ENCODE peak calls at places on chromosome 1, in nine cellular contexts. D, V, K, M, T, R, C, U and W are unnamed samples.

GRCh38 chr1:238789916-238790667 is 596.3 kb upstream of the CHRM3 start:
- DNase-seq in D (no peak), U (no peak), T (no peak), C (no peak), M (no peak), V (no peak), K (no peak), R (no peak), W (no peak)

GRCh38 chr1:111754964-111755320 is 759 bp upstream of the DDX20 start:
- DNase-seq in U (no peak), D (peak), K (peak), R (peak), C (no peak), M (peak), V (no peak), T (no peak), W (no peak)

GRCh38 chr1:110572751-110573150 is 33.4 kb downstream of the KCNA2 start:
- DNase-seq in R (no peak), U (no peak), T (no peak), D (no peak), C (no peak), M (no peak), K (no peak), V (no peak), W (no peak)

GRCh38 chr1:212203611-212204010 is 81.6 kb upstream of the PPP2R5A start:
- DNase-seq in C (no peak), D (no peak), M (no peak), K (no peak), R (no peak), V (no peak), U (no peak), T (no peak), W (no peak)

GRCh38 chr1:86356247-86356646 is 39.9 kb downstream of the ODF2L start:
- DNase-seq in K (no peak), D (no peak), U (no peak), T (no peak), M (no peak), R (no peak), C (no peak), V (no peak), W (no peak)

GRCh38 chr1:202315576-202316168 is 26.1 kb downstream of the UBE2T start:
- DNase-seq in U (peak), M (peak), K (peak), D (peak), V (peak), R (peak), T (peak), C (no peak), W (peak)

GRCh38 chr1:42172394-42173133 is 8.0 kb upstream of the GUCA2A start:
- DNase-seq in C (no peak), M (peak), T (no peak), R (no peak), V (no peak), U (peak), K (peak), D (peak), W (no peak)

GRCh38 chr1:74681001-74681400 is 7.4 kb upstream of the ERICH3 start:
- DNase-seq in R (no peak), K (no peak), V (no peak), T (no peak), U (no peak), M (no peak), D (no peak), C (no peak), W (no peak)

GRCh38 chr1:246221390-246222240 is 285.5 kb downstream of the SMYD3 start:
- DNase-seq in U (no peak), T (no peak), R (no peak), V (no peak), K (no peak), D (no peak), M (no peak), C (no peak), W (no peak)

GRCh38 chr1:228702433-228702832 is 32.8 kb upstream of the RHOU start:
- DNase-seq in T (no peak), C (no peak), K (no peak), V (no peak), M (no peak), D (no peak), R (no peak), U (no peak), W (no peak)

GRCh38 chr1:47524272-47524671 is 86.4 kb downstream of the FOXD2 start:
- DNase-seq in U (no peak), D (no peak), R (no peak), K (no peak), M (no peak), V (no peak), T (no peak), C (no peak), W (no peak)

GRCh38 chr1:202107321-202107761 is 15.4 kb upstream of the GPR37L1 start:
- DNase-seq in D (peak), R (no peak), C (no peak), M (peak), T (no peak), K (peak), V (no peak), U (peak), W (no peak)

GRCh38 chr1:55483523-55483922 is 268.4 kb upstream of the USP24 start:
- DNase-seq in M (no peak), D (no peak), U (no peak), R (no peak), T (no peak), C (no peak), V (no peak), K (no peak), W (no peak)

GRCh38 chr1:65170511-65171142 is 22.6 kb downstream of the AK4 start:
- DNase-seq in R (no peak), M (no peak), K (peak), C (no peak), U (peak), T (no peak), V (no peak), D (no peak), W (no peak)

GRCh38 chr1:45001011-45001481 is 10.1 kb downstream of the HECTD3 start:
- DNase-seq in D (peak), V (no peak), R (no peak), K (peak), T (no peak), U (no peak), C (no peak), M (no peak), W (no peak)

GRCh38 chr1:3271866-3272265 is 182.6 kb upstream of the ARHGEF16 start:
- DNase-seq in R (no peak), T (no peak), U (peak), D (no peak), C (no peak), V (no peak), M (no peak), K (no peak), W (no peak)

GRCh38 chr1:22413799-22414198 is 37.9 kb upstream of the ZBTB40 start:
- DNase-seq in K (no peak), T (no peak), R (no peak), M (no peak), C (no peak), U (no peak), D (no peak), V (no peak), W (no peak)

GRCh38 chr1:220462756-220463155 is 65.2 kb upstream of the MARK1 start:
- DNase-seq in M (no peak), C (no peak), U (no peak), K (no peak), D (no peak), V (no peak), R (no peak), T (no peak), W (no peak)

GRCh38 chr1:2451744-2452582 is 24.1 kb upstream of the PLCH2 start:
- DNase-seq in T (no peak), K (no peak), U (no peak), D (no peak), V (no peak), C (peak), R (no peak), M (no peak), W (no peak)

GRCh38 chr1:200894712-200895447 is at the start of gene INAVA:
- DNase-seq in D (peak), V (no peak), M (no peak), U (no peak), T (no peak), C (no peak), R (no peak), K (peak), W (no peak)

GRCh38 chr1:64471218-64471719 is 1.3 kb downstream of the CACHD1 start:
- DNase-seq in D (peak), K (peak), R (peak), M (peak), C (no peak), T (peak), U (peak), V (peak), W (no peak)

GRCh38 chr1:156750191-156750931 is 1.1 kb downstream of the HDGF start:
- DNase-seq in C (no peak), K (peak), R (no peak), T (no peak), V (no peak), U (no peak), M (no peak), D (peak), W (peak)

GRCh38 chr1:20061866-20062265 is 8.1 kb upstream of the PLA2G5 start:
- DNase-seq in D (no peak), R (no peak), K (no peak), U (no peak), V (no peak), T (no peak), C (no peak), M (no peak), W (no peak)

GRCh38 chr1:150976879-150977694 is 2.5 kb upstream of the CERS2 start:
- DNase-seq in U (peak), C (no peak), K (peak), M (peak), D (peak), T (peak), R (peak), V (no peak), W (peak)

GRCh38 chr1:8059161-8059622 is 33.1 kb upstream of the ERRFI1 start:
- DNase-seq in K (no peak), R (no peak), D (no peak), T (no peak), C (no peak), M (no peak), V (no peak), U (no peak), W (no peak)

GRCh38 chr1:202251424-202252256 is 58.0 kb downstream of the LGR6 start:
- DNase-seq in M (no peak), U (no peak), D (no peak), C (no peak), K (no peak), T (no peak), V (no peak), R (no peak), W (no peak)

GRCh38 chr1:155938220-155938627 is 3.2 kb upstream of the RXFP4 start:
- DNase-seq in K (no peak), M (peak), U (no peak), V (no peak), T (no peak), D (no peak), R (peak), C (no peak), W (no peak)

GRCh38 chr1:169949139-169949538 is 55.4 kb upstream of the SCYL3 start:
- DNase-seq in V (no peak), M (no peak), T (no peak), R (no peak), U (no peak), K (no peak), C (no peak), D (no peak), W (no peak)

GRCh38 chr1:58885998-58886397 is 102.2 kb upstream of the JUN start:
- DNase-seq in M (no peak), K (peak), R (no peak), U (peak), C (no peak), T (no peak), D (no peak), V (no peak), W (no peak)

GRCh38 chr1:160981584-160982411 is 27.2 kb upstream of the ITLN2 start:
- DNase-seq in C (no peak), V (no peak), R (peak), K (no peak), D (no peak), U (no peak), T (no peak), M (no peak), W (no peak)

GRCh38 chr1:54645806-54646676 is 4.5 kb downstream of the MROH7 start:
- DNase-seq in R (no peak), C (no peak), D (no peak), T (no peak), U (peak), M (peak), V (no peak), K (no peak), W (no peak)

GRCh38 chr1:176531896-176532892 is 69.2 kb downstream of the PAPPA2 start:
- DNase-seq in C (no peak), K (no peak), T (no peak), U (no peak), M (no peak), R (no peak), V (no peak), D (no peak), W (no peak)

GRCh38 chr1:106613106-106613505 is 443.4 kb upstream of the PRMT6 start:
- DNase-seq in D (no peak), U (no peak), K (no peak), M (no peak), T (no peak), V (no peak), R (no peak), C (no peak), W (no peak)

GRCh38 chr1:45493116-45493697 is 2.2 kb upstream of the TESK2 start:
- DNase-seq in T (no peak), M (peak), D (no peak), V (no peak), R (peak), C (no peak), K (peak), U (no peak), W (peak)

GRCh38 chr1:245566952-245567351 is 412.2 kb downstream of the KIF26B start:
- DNase-seq in U (no peak), V (no peak), R (no peak), K (no peak), C (no peak), D (no peak), T (no peak), M (no peak), W (no peak)

GRCh38 chr1:85571830-85572229 is 8.7 kb upstream of the CCN1 start:
- DNase-seq in U (no peak), D (no peak), V (no peak), C (no peak), T (no peak), K (no peak), R (no peak), M (no peak), W (no peak)

GRCh38 chr1:166950156-166950555 is 25.2 kb downstream of the ILDR2 start:
- DNase-seq in R (no peak), K (no peak), T (no peak), C (no peak), M (no peak), V (no peak), U (no peak), D (no peak), W (no peak)

DNA sequence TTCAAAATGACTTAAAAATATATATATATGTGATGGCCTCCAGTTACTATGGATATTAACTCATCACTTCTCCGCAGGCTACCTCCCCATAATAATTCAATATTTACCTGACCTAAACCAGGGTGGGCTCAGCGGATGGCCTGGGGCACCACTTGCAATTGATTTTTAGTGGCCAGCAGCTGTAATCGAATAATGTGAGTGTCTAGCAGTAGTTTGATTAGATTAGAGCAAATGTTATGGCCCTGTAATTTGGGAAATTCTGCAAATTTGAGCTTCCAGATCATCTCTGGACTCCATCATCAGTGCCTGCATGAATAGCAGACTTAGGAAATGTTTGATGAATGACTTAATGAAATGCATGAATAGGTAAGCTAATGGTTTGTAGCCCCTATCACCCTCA is 14.7 kb downstream of the SUSD4 start:
- DNase-seq in U (no peak), C (no peak), K (no peak), D (no peak), T (no peak), V (no peak), R (no peak), M (no peak), W (no peak)
- TF ChIP-seq CTCF in U (no peak), C (no peak), K (no peak), D (no peak), T (no peak), V (no peak), R (no peak), M (no peak), W (no peak)

GRCh38 chr1:242728696-242729095 is 204.2 kb upstream of the PLD5 start:
- DNase-seq in C (no peak), R (no peak), T (no peak), D (no peak), K (no peak), V (no peak), M (no peak), U (no peak), W (no peak)
- TF ChIP-seq CTCF in C (no peak), R (no peak), T (no peak), D (no peak), K (no peak), V (no peak), M (no peak), U (no peak), W (no peak)

GRCh38 chr1:36342426-36343185 is 19.2 kb upstream of the EVA1B start:
- DNase-seq in T (no peak), C (no peak), V (no peak), D (peak), K (peak), M (peak), U (no peak), R (peak), W (no peak)
- TF ChIP-seq CTCF in T (peak), C (peak), V (peak), D (peak), K (peak), M (peak), U (peak), R (peak), W (no peak)

GRCh38 chr1:206839006-206839560 is 26.3 kb upstream of the IL20 start:
- DNase-seq in M (no peak), R (no peak), T (no peak), K (no peak), D (no peak), U (no peak), C (no peak), V (no peak), W (no peak)

GRCh38 chr1:206836111-206836510 is 29.3 kb upstream of the IL20 start:
- DNase-seq in R (no peak), K (no peak), U (no peak), C (no peak), T (no peak), D (no peak), M (no peak), V (no peak), W (no peak)

GRCh38 chr1:206842851-206843250 is 22.6 kb upstream of the IL20 start:
- DNase-seq in U (no peak), R (no peak), T (no peak), K (no peak), M (no peak), V (no peak), D (no peak), C (no peak), W (no peak)

GRCh38 chr1:206841609-206842323 is 23.7 kb upstream of the IL20 start:
- DNase-seq in R (no peak), V (no peak), D (no peak), K (no peak), T (no peak), C (no peak), U (no peak), M (no peak), W (no peak)

GRCh38 chr1:206839857-206840256 is 25.6 kb upstream of the IL20 start:
- DNase-seq in M (no peak), T (no peak), V (no peak), K (no peak), D (no peak), R (no peak), C (peak), U (no peak), W (no peak)
- TF ChIP-seq CTCF in M (no peak), T (no peak), V (no peak), K (no peak), D (no peak), R (no peak), C (no peak), U (no peak), W (no peak)

GRCh38 chr1:13807213-13807612 is 107.2 kb downstream of the PRDM2 start:
- DNase-seq in T (no peak), D (peak), M (no peak), V (peak), K (peak), R (peak), U (no peak), C (no peak), W (no peak)

GRCh38 chr1:13806108-13806507 is 106.1 kb downstream of the PRDM2 start:
- DNase-seq in R (no peak), V (no peak), M (no peak), T (no peak), D (no peak), C (no peak), U (no peak), K (no peak), W (no peak)

GRCh38 chr1:13808729-13809131 is 108.7 kb downstream of the PRDM2 start:
- DNase-seq in C (peak), T (peak), D (peak), R (no peak), U (peak), V (no peak), M (peak), K (no peak), W (peak)

GRCh38 chr1:13812456-13813397 is 112.7 kb downstream of the PRDM2 start:
- DNase-seq in V (no peak), U (no peak), K (no peak), D (peak), R (no peak), T (no peak), M (no peak), C (no peak), W (no peak)

GRCh38 chr1:13809461-13810159 is 109.6 kb downstream of the PRDM2 start:
- DNase-seq in D (peak), R (no peak), U (no peak), V (no peak), T (no peak), M (no peak), C (no peak), K (no peak), W (no peak)
- TF ChIP-seq CTCF in D (no peak), R (no peak), U (no peak), V (no peak), T (no peak), M (no peak), C (no peak), K (no peak), W (no peak)

GRCh38 chr1:5949074-5949760 is 43.0 kb downstream of the NPHP4 start:
- DNase-seq in M (no peak), V (no peak), K (no peak), T (peak), D (no peak), R (no peak), U (no peak), C (no peak), W (no peak)
- TF ChIP-seq CTCF in M (no peak), V (peak), K (no peak), T (no peak), D (no peak), R (no peak), U (no peak), C (no peak), W (no peak)

GRCh38 chr1:50929376-50929958 is 30.6 kb downstream of the FAF1 start:
- DNase-seq in V (no peak), U (no peak), M (no peak), T (no peak), R (no peak), C (peak), D (no peak), K (no peak), W (no peak)
- TF ChIP-seq CTCF in V (peak), U (peak), M (peak), T (peak), R (peak), C (peak), D (peak), K (peak), W (no peak)

GRCh38 chr1:152182942-152183341 is 23.9 kb upstream of the RPTN start:
- DNase-seq in C (peak), V (no peak), U (no peak), R (no peak), D (no peak), K (no peak), T (no peak), M (no peak), W (no peak)

GRCh38 chr1:152186556-152187285 is 27.7 kb upstream of the RPTN start:
- DNase-seq in K (no peak), T (no peak), C (no peak), M (no peak), V (no peak), R (no peak), D (no peak), U (no peak), W (no peak)

GRCh38 chr1:152185544-152186391 is 26.7 kb upstream of the RPTN start:
- DNase-seq in C (peak), M (peak), T (no peak), D (no peak), K (peak), U (no peak), V (no peak), R (peak), W (no peak)

GRCh38 chr1:152179566-152179965 is 20.5 kb upstream of the RPTN start:
- DNase-seq in K (no peak), D (no peak), V (no peak), R (no peak), U (no peak), T (no peak), C (no peak), M (no peak), W (no peak)

DNA sequence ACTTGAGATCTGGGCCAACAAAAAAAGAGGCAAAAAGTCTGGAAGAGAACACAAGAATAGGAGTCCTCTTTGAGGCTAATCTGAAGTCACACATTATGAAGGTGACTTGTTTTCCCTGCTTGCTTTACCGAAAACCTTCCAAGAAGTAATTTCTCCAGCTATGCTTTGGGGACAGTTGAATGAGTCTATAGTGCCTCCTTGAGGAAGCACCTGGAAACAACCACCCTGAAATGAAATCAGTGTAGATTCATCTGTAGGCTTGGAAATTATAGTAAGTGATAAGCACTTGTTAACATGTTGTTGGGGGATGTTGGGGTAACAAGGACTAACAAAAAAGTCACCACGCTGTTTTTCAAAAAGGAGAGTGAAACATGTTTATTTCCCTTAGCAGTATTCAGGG is 23.4 kb upstream of the RPTN start:
- DNase-seq in M (no peak), U (no peak), K (no peak), V (no peak), T (no peak), D (no peak), C (no peak), R (peak), W (no peak)
- TF ChIP-seq CTCF in M (peak), U (peak), K (peak), V (peak), T (peak), D (peak), C (peak), R (peak), W (no peak)